ENCODE peak calls at places on chromosome 16, in four cellular contexts. One of them, this sample, is unnamed.

GRCh38 chr16:726438-727290 is at the start of the genes CCDC78 and HAGHL:
- DNase-seq in NCI-H1048: no peak
- DNase-seq in ACHN: peak
- DNase-seq in CD8-positive, alpha-beta memory T cell: peak
- DNase-seq in this sample: no peak

GRCh38 chr16:1063728-1064127 is 8.8 kb upstream of the SSTR5 start:
- DNase-seq in NCI-H1048: no peak
- DNase-seq in ACHN: no peak
- DNase-seq in CD8-positive, alpha-beta memory T cell: no peak
- DNase-seq in this sample: no peak

GRCh38 chr16:86491643-86492030 is 18.7 kb upstream of the FOXF1 start:
- DNase-seq in NCI-H1048: no peak
- DNase-seq in ACHN: no peak
- DNase-seq in CD8-positive, alpha-beta memory T cell: no peak
- DNase-seq in this sample: no peak

GRCh38 chr16:17246974-17247718 is 223.6 kb downstream of the XYLT1 start:
- DNase-seq in NCI-H1048: no peak
- DNase-seq in ACHN: no peak
- DNase-seq in CD8-positive, alpha-beta memory T cell: no peak
- DNase-seq in this sample: no peak

GRCh38 chr16:55913717-55914116 is 38.5 kb upstream of the CES5A start:
- DNase-seq in NCI-H1048: no peak
- DNase-seq in ACHN: no peak
- DNase-seq in CD8-positive, alpha-beta memory T cell: no peak
- DNase-seq in this sample: no peak

GRCh38 chr16:85615014-85615851 is 2.1 kb downstream of the GSE1 start:
- DNase-seq in NCI-H1048: no peak
- DNase-seq in ACHN: no peak
- DNase-seq in CD8-positive, alpha-beta memory T cell: peak
- DNase-seq in this sample: no peak

GRCh38 chr16:25751230-25751629 is 59.5 kb downstream of the HS3ST4 start:
- DNase-seq in NCI-H1048: no peak
- DNase-seq in ACHN: no peak
- DNase-seq in CD8-positive, alpha-beta memory T cell: no peak
- DNase-seq in this sample: no peak

GRCh38 chr16:11121083-11121482 is 134.9 kb downstream of the SOCS1 start:
- DNase-seq in NCI-H1048: no peak
- DNase-seq in ACHN: no peak
- DNase-seq in CD8-positive, alpha-beta memory T cell: no peak
- DNase-seq in this sample: no peak

GRCh38 chr16:87363771-87364476 is 19.7 kb downstream of the FBXO31 start:
- DNase-seq in NCI-H1048: no peak
- DNase-seq in ACHN: no peak
- DNase-seq in CD8-positive, alpha-beta memory T cell: no peak
- DNase-seq in this sample: no peak

GRCh38 chr16:30741461-30741914 is 6.7 kb upstream of the PHKG2 start:
- DNase-seq in NCI-H1048: no peak
- DNase-seq in ACHN: peak
- DNase-seq in CD8-positive, alpha-beta memory T cell: no peak
- DNase-seq in this sample: no peak

GRCh38 chr16:85293899-85294642 is 181.8 kb upstream of the CIBAR2 start:
- DNase-seq in NCI-H1048: no peak
- DNase-seq in ACHN: no peak
- DNase-seq in CD8-positive, alpha-beta memory T cell: no peak
- DNase-seq in this sample: no peak

GRCh38 chr16:66832661-66833305 is 2.0 kb upstream of the NAE1 start:
- DNase-seq in NCI-H1048: no peak
- DNase-seq in ACHN: no peak
- DNase-seq in CD8-positive, alpha-beta memory T cell: no peak
- DNase-seq in this sample: no peak

GRCh38 chr16:12833939-12834338 is 30.3 kb upstream of the CPPED1 start:
- DNase-seq in NCI-H1048: no peak
- DNase-seq in ACHN: peak
- DNase-seq in CD8-positive, alpha-beta memory T cell: no peak
- DNase-seq in this sample: no peak

GRCh38 chr16:203246-203645 is 23.0 kb downstream of the HBQ1 start:
- DNase-seq in NCI-H1048: no peak
- DNase-seq in ACHN: no peak
- DNase-seq in CD8-positive, alpha-beta memory T cell: no peak
- DNase-seq in this sample: no peak

GRCh38 chr16:70725024-70725911 is 39.4 kb upstream of the MTSS2 start:
- DNase-seq in NCI-H1048: no peak
- DNase-seq in ACHN: no peak
- DNase-seq in CD8-positive, alpha-beta memory T cell: no peak
- DNase-seq in this sample: no peak

GRCh38 chr16:4663756-4664465 is 29.5 kb upstream of the NUDT16L1 start:
- DNase-seq in NCI-H1048: no peak
- DNase-seq in ACHN: no peak
- DNase-seq in CD8-positive, alpha-beta memory T cell: no peak
- DNase-seq in this sample: no peak

GRCh38 chr16:20114356-20114755 is 40.7 kb upstream of the GPR139 start:
- DNase-seq in NCI-H1048: no peak
- DNase-seq in ACHN: peak
- DNase-seq in CD8-positive, alpha-beta memory T cell: no peak
- DNase-seq in this sample: no peak